ENCODE peak calls at places on chromosome 20, in four cellular contexts. K is astrocyte of the spinal cord, W is M059J, Z is NT2/D1. I is an unnamed sample.

GRCh38 chr20:15107952-15108351 is 770.5 kb upstream of the FLRT3 start:
- DNase-seq in K (no peak), W (no peak), Z (no peak), I (no peak)

GRCh38 chr20:32969356-32970114 is 34.7 kb downstream of the SUN5 start:
- DNase-seq in K (no peak), W (no peak), Z (no peak), I (no peak)

GRCh38 chr20:51639206-51639832 is 96.8 kb upstream of the NFATC2 start:
- DNase-seq in K (peak), W (peak), Z (peak), I (peak)

GRCh38 chr20:47070176-47070575 is 175.5 kb downstream of the EYA2 start:
- DNase-seq in K (peak), W (peak), Z (no peak), I (peak)

GRCh38 chr20:56516631-56517030 is 7.9 kb upstream of the FAM209A start:
- DNase-seq in K (no peak), W (no peak), Z (no peak), I (no peak)

GRCh38 chr20:32509639-32510066 is 75.5 kb downstream of the NOL4L start:
- DNase-seq in K (no peak), W (peak), Z (no peak), I (peak)

GRCh38 chr20:63701051-63701328 is 4.5 kb downstream of the TNFRSF6B start:
- DNase-seq in K (no peak), W (no peak), Z (no peak), I (no peak)

GRCh38 chr20:62899633-62900051 is 26.7 kb downstream of the DIDO1 start:
- DNase-seq in K (no peak), W (no peak), Z (no peak), I (no peak)

GRCh38 chr20:23753589-23753988 is 2.9 kb upstream of the CST1 start:
- DNase-seq in K (no peak), W (peak), Z (no peak), I (no peak)

GRCh38 chr20:58352454-58352853 is 36.6 kb upstream of the VAPB start:
- DNase-seq in K (no peak), W (no peak), Z (no peak), I (no peak)

GRCh38 chr20:50283922-50284810 is 93.5 kb downstream of the CEBPB start:
- DNase-seq in K (peak), W (peak), Z (no peak), I (peak)

GRCh38 chr20:1711826-1712601 is 54.4 kb upstream of the SIRPG start:
- DNase-seq in K (no peak), W (peak), Z (no peak), I (no peak)

GRCh38 chr20:61516398-61517208 is 264.5 kb downstream of the CDH4 start:
- DNase-seq in K (no peak), W (peak), Z (no peak), I (no peak)

GRCh38 chr20:46644733-46645132 is 6.5 kb downstream of the SLC13A3 start:
- DNase-seq in K (no peak), W (no peak), Z (no peak), I (no peak)

GRCh38 chr20:51811040-51811351 is 8.7 kb upstream of the SALL4 start:
- DNase-seq in K (no peak), W (no peak), Z (no peak), I (peak)

GRCh38 chr20:62272200-62272599 is 30.6 kb upstream of the ADRM1 start:
- DNase-seq in K (no peak), W (no peak), Z (no peak), I (no peak)

GRCh38 chr20:34163316-34163715 is 51.3 kb upstream of the EIF2S2 start:
- DNase-seq in K (no peak), W (no peak), Z (no peak), I (no peak)

GRCh38 chr20:13464702-13465101 is 174.0 kb downstream of the TASP1 start:
- DNase-seq in K (no peak), W (peak), Z (no peak), I (peak)

GRCh38 chr20:24823989-24824693 is 124.9 kb upstream of the CST7 start:
- DNase-seq in K (no peak), W (no peak), Z (no peak), I (no peak)

GRCh38 chr20:64131406-64131805 is 24.0 kb upstream of the NPBWR2 start:
- DNase-seq in K (no peak), W (peak), Z (no peak), I (peak)

GRCh38 chr20:31652917-31653385 is 15.2 kb downstream of the COX4I2 start:
- DNase-seq in K (no peak), W (peak), Z (no peak), I (peak)

I was measured in iris pigment epithelial cell.